ENCODE peak calls at places on chromosomes 16 and 17, in eight cellular contexts. X is ovary, V is testis, K is tibial artery, H is fibroblast of lung, G is stomach, C is upper lobe of right lung, Y is neuronal stem cell. T is an unnamed sample.
A peak's percentile ranks its signal among the peaks of the same experiment; 100 is the strongest.

GRCh38 chr17:51435641-51436091 is 175.3 kb downstream of the UTP18 start:
- DNase-seq in X (peak; percentile 21), V (peak; percentile 64), K (no peak), H (no peak), G (peak; percentile 80), C (peak; percentile 69), Y (peak; percentile 21), T (no peak)

GRCh38 chr17:51630101-51630671 is 369.8 kb downstream of the UTP18 start:
- DNase-seq in X (no peak), V (no peak), K (no peak), H (no peak), G (no peak), C (no peak), Y (no peak), T (no peak)

GRCh38 chr17:3754458-3755334 is 31.0 kb downstream of the HASPIN start:
- DNase-seq in X (peak; percentile 40), V (peak; percentile 82), K (no peak), H (no peak), G (peak; percentile 99), C (peak; percentile 95), Y (peak; percentile 58), T (peak; percentile 32)

GRCh38 chr17:43844241-43844640 is 2.7 kb upstream of the CD300LG start:
- DNase-seq in X (no peak), V (no peak), K (no peak), H (no peak), G (no peak), C (peak; percentile 30), Y (no peak), T (no peak)

GRCh38 chr16:9092282-9092962 is 978 bp downstream of the HAPSTR1 start:
- DNase-seq in X (peak; percentile 72), V (peak; percentile 31), K (peak; percentile 36), H (no peak), G (peak; percentile 47), C (peak; percentile 79), Y (peak; percentile 41), T (peak; percentile 62)

GRCh38 chr17:33637534-33637933 is 344.4 kb upstream of the ASIC2 start:
- DNase-seq in X (no peak), V (no peak), K (no peak), H (no peak), G (no peak), C (no peak), Y (no peak), T (no peak)

GRCh38 chr16:81908466-81909230 is 102.6 kb downstream of the SDR42E1 start:
- DNase-seq in X (no peak), V (no peak), K (no peak), H (no peak), G (no peak), C (no peak), Y (no peak), T (no peak)

GRCh38 chr16:1979271-1980025 is 1.8 kb downstream of the NOXO1 start:
- DNase-seq in X (no peak), V (peak; percentile 73), K (no peak), H (no peak), G (peak; percentile 93), C (peak; percentile 95), Y (no peak), T (no peak)

GRCh38 chr17:44222112-44222869 is 2.8 kb upstream of the UBTF start:
- DNase-seq in X (peak; percentile 80), V (peak; percentile 92), K (peak; percentile 87), H (peak; percentile 74), G (peak; percentile 76), C (peak; percentile 90), Y (peak; percentile 67), T (peak; percentile 87)

GRCh38 chr16:11667824-11668589 is at the start of gene SNN:
- DNase-seq in X (peak; percentile 90), V (peak; percentile 89), K (peak; percentile 78), H (peak; percentile 79), G (peak; percentile 92), C (peak; percentile 95), Y (peak; percentile 85), T (peak; percentile 94)

GRCh38 chr17:22470411-22471175 is 778.3 kb downstream of the KCNJ18 start:
- DNase-seq in X (no peak), V (no peak), K (no peak), H (no peak), G (no peak), C (no peak), Y (no peak), T (no peak)

GRCh38 chr17:78534492-78535284 is 42.5 kb downstream of the DNAH17 start:
- DNase-seq in X (no peak), V (no peak), K (no peak), H (no peak), G (no peak), C (peak; percentile 88), Y (no peak), T (no peak)

GRCh38 chr17:8581002-8581658 is 49.4 kb downstream of the MYH10 start:
- DNase-seq in X (no peak), V (no peak), K (no peak), H (peak; percentile 20), G (no peak), C (no peak), Y (no peak), T (no peak)

GRCh38 chr16:70646260-70647241 is at the start of gene IL34:
- DNase-seq in X (peak; percentile 57), V (peak; percentile 63), K (peak; percentile 36), H (peak; percentile 30), G (no peak), C (no peak), Y (no peak), T (no peak)

GRCh38 chr16:48223490-48223889 is 20.6 kb upstream of the LONP2 start:
- DNase-seq in X (no peak), V (peak; percentile 70), K (no peak), H (no peak), G (no peak), C (no peak), Y (no peak), T (no peak)

GRCh38 chr16:75096730-75097129 is 19.9 kb downstream of the LDHD start:
- DNase-seq in X (no peak), V (no peak), K (no peak), H (no peak), G (peak; percentile 80), C (peak; percentile 77), Y (no peak), T (no peak)

GRCh38 chr17:35588196-35588920 is 1.2 kb downstream of the AP2B1 start:
- DNase-seq in X (no peak), V (no peak), K (no peak), H (peak; percentile 86), G (no peak), C (no peak), Y (no peak), T (no peak)

GRCh38 chr16:5058476-5058875 is 7.3 kb downstream of the C16orf89 start:
- DNase-seq in X (no peak), V (no peak), K (no peak), H (peak; percentile 10), G (no peak), C (no peak), Y (peak; percentile 48), T (peak; percentile 35)

GRCh38 chr17:60959696-60960095 is 282.0 kb downstream of the BCAS3 start:
- DNase-seq in X (no peak), V (no peak), K (no peak), H (no peak), G (no peak), C (no peak), Y (no peak), T (no peak)

GRCh38 chr17:17492085-17492484 is 4.1 kb downstream of the RASD1 start:
- DNase-seq in X (no peak), V (no peak), K (no peak), H (no peak), G (no peak), C (peak; percentile 36), Y (no peak), T (no peak)

GRCh38 chr17:17492562-17492961 is 3.6 kb downstream of the RASD1 start:
- DNase-seq in X (no peak), V (no peak), K (no peak), H (no peak), G (no peak), C (peak; percentile 19), Y (no peak), T (no peak)

GRCh38 chr17:17493249-17493985 is 2.8 kb downstream of the RASD1 start:
- DNase-seq in X (no peak), V (peak; percentile 62), K (no peak), H (no peak), G (peak; percentile 67), C (peak; percentile 67), Y (no peak), T (no peak)

GRCh38 chr17:17491546-17491988 is 4.6 kb downstream of the RASD1 start:
- DNase-seq in X (no peak), V (no peak), K (no peak), H (no peak), G (no peak), C (no peak), Y (no peak), T (no peak)

GRCh38 chr17:17491031-17491471 is 5.1 kb downstream of the RASD1 start:
- DNase-seq in X (no peak), V (no peak), K (no peak), H (no peak), G (no peak), C (peak; percentile 56), Y (no peak), T (no peak)
- H3K27ac ChIP-seq in X (no peak overlapping the region), V (no peak overlapping the region), K (no peak overlapping the region), H (no peak overlapping the region), G (peak overlapping the region; percentile 70), C (no peak overlapping the region), Y (no peak overlapping the region), T (no peak overlapping the region)

GRCh38 chr16:682493-683395 is 1.4 kb downstream of the JMJD8 start:
- DNase-seq in X (peak; percentile 44), V (no peak), K (no peak), H (no peak), G (no peak), C (no peak), Y (no peak), T (no peak)

GRCh38 chr16:684961-685696 is 995 bp upstream of the JMJD8 start:
- DNase-seq in X (peak; percentile 68), V (no peak), K (no peak), H (no peak), G (no peak), C (no peak), Y (no peak), T (no peak)

GRCh38 chr16:685967-686366 is 1.8 kb upstream of the JMJD8 start:
- DNase-seq in X (peak; percentile 57), V (no peak), K (no peak), H (peak; percentile 26), G (peak; percentile 76), C (no peak), Y (no peak), T (no peak)

GRCh38 chr16:683396-684066 is 603 bp downstream of the JMJD8 start:
- DNase-seq in X (peak; percentile 56), V (no peak), K (no peak), H (no peak), G (no peak), C (no peak), Y (no peak), T (no peak)

GRCh38 chr16:684067-684794 is at the start of gene JMJD8:
- DNase-seq in X (peak; percentile 97), V (peak; percentile 97), K (peak; percentile 95), H (peak; percentile 94), G (peak; percentile 98), C (peak; percentile 99), Y (peak; percentile 88), T (peak; percentile 99)
- H3K4me1 ChIP-seq in X (peaks cover 30% of the 10 kb centered on the region), V (peaks cover 37% of the 10 kb centered on the region), K (peaks cover 67% of the 10 kb centered on the region), H (peaks cover 18% of the 10 kb centered on the region), G (peaks cover 50% of the 10 kb centered on the region), C (peaks cover 45% of the 10 kb centered on the region), Y (peaks cover 7% of the 10 kb centered on the region), T (peaks cover 14% of the 10 kb centered on the region)

GRCh38 chr17:1031711-1032110 is 34.8 kb downstream of the TIMM22 start:
- DNase-seq in X (peak; percentile 79), V (peak; percentile 57), K (no peak), H (peak; percentile 60), G (no peak), C (no peak), Y (peak; percentile 45), T (peak; percentile 85)
- H3K4me3 ChIP-seq in X (peak overlapping the region; percentile 27), V (peak overlapping the region; percentile 49), K (peak overlapping the region; percentile 70), H (no peak overlapping the region), G (peak overlapping the region; percentile 42), C (peak overlapping the region; percentile 28), Y (no peak overlapping the region), T (peak overlapping the region; percentile 57)

GRCh38 chr16:20331635-20332034 is 4.3 kb upstream of the GP2 start:
- DNase-seq in X (no peak), V (no peak), K (no peak), H (no peak), G (no peak), C (no peak), Y (no peak), T (no peak)
- H3K27ac ChIP-seq in X (no peak overlapping the region), V (no peak overlapping the region), K (no peak overlapping the region), H (no peak overlapping the region), G (no peak overlapping the region), C (no peak overlapping the region), Y (no peak overlapping the region), T (no peak overlapping the region)